ENCODE peak calls at places on chromosomes 6 and 20, in seven cellular contexts. One of them, this sample, is unnamed.

GRCh38 chr6:2812695-2813094 is 29.0 kb downstream of the SERPINB1 start:
- DNase-seq in fibroblast of pulmonary artery: no peak
- DNase-seq in GM13976: no peak
- DNase-seq in CD8-positive, alpha-beta T cell: no peak
- DNase-seq in fibroblast of lung: no peak
- DNase-seq in H9: no peak
- DNase-seq in HFFc6: no peak
- DNase-seq in this sample: no peak

GRCh38 chr6:16533210-16533609 is 228.1 kb downstream of the ATXN1 start:
- DNase-seq in fibroblast of pulmonary artery: no peak
- DNase-seq in GM13976: no peak
- DNase-seq in CD8-positive, alpha-beta T cell: no peak
- DNase-seq in fibroblast of lung: no peak
- DNase-seq in H9: no peak
- DNase-seq in HFFc6: no peak
- DNase-seq in this sample: no peak

GRCh38 chr6:112881027-112881426 is 533.9 kb downstream of the RFPL4B start:
- DNase-seq in fibroblast of pulmonary artery: peak
- DNase-seq in GM13976: no peak
- DNase-seq in CD8-positive, alpha-beta T cell: no peak
- DNase-seq in fibroblast of lung: peak
- DNase-seq in H9: no peak
- DNase-seq in HFFc6: peak
- DNase-seq in this sample: no peak

GRCh38 chr6:21281366-21281765 is 312.2 kb upstream of the SOX4 start:
- DNase-seq in fibroblast of pulmonary artery: no peak
- DNase-seq in GM13976: no peak
- DNase-seq in CD8-positive, alpha-beta T cell: no peak
- DNase-seq in fibroblast of lung: peak
- DNase-seq in H9: no peak
- DNase-seq in HFFc6: no peak
- DNase-seq in this sample: no peak

GRCh38 chr6:37919417-37920157 is 100.1 kb downstream of the ZFAND3 start:
- DNase-seq in fibroblast of pulmonary artery: peak
- DNase-seq in GM13976: no peak
- DNase-seq in CD8-positive, alpha-beta T cell: no peak
- DNase-seq in fibroblast of lung: peak
- DNase-seq in H9: no peak
- DNase-seq in HFFc6: peak
- DNase-seq in this sample: no peak

GRCh38 chr6:20266851-20267608 is 54.8 kb upstream of the MBOAT1 start:
- DNase-seq in fibroblast of pulmonary artery: no peak
- DNase-seq in GM13976: no peak
- DNase-seq in CD8-positive, alpha-beta T cell: no peak
- DNase-seq in fibroblast of lung: peak
- DNase-seq in H9: no peak
- DNase-seq in HFFc6: no peak
- DNase-seq in this sample: peak

GRCh38 chr20:53875452-53875851 is 194.9 kb downstream of the BCAS1 start:
- DNase-seq in fibroblast of pulmonary artery: no peak
- DNase-seq in GM13976: no peak
- DNase-seq in CD8-positive, alpha-beta T cell: no peak
- DNase-seq in fibroblast of lung: no peak
- DNase-seq in H9: no peak
- DNase-seq in HFFc6: no peak
- DNase-seq in this sample: no peak

GRCh38 chr6:70310063-70310694 is 7.3 kb upstream of the COL9A1 start:
- DNase-seq in fibroblast of pulmonary artery: peak
- DNase-seq in GM13976: peak
- DNase-seq in CD8-positive, alpha-beta T cell: no peak
- DNase-seq in fibroblast of lung: peak
- DNase-seq in H9: no peak
- DNase-seq in HFFc6: peak
- DNase-seq in this sample: peak

GRCh38 chr6:135267085-135267484 is 86.0 kb downstream of the MYB start:
- DNase-seq in fibroblast of pulmonary artery: no peak
- DNase-seq in GM13976: no peak
- DNase-seq in CD8-positive, alpha-beta T cell: no peak
- DNase-seq in fibroblast of lung: no peak
- DNase-seq in H9: no peak
- DNase-seq in HFFc6: no peak
- DNase-seq in this sample: no peak

GRCh38 chr6:73782911-73783310 is 86.9 kb downstream of the CD109 start:
- DNase-seq in fibroblast of pulmonary artery: no peak
- DNase-seq in GM13976: no peak
- DNase-seq in CD8-positive, alpha-beta T cell: no peak
- DNase-seq in fibroblast of lung: no peak
- DNase-seq in H9: no peak
- DNase-seq in HFFc6: no peak
- DNase-seq in this sample: no peak

GRCh38 chr6:38259736-38260135 is 380.0 kb downstream of the BTBD9 start:
- DNase-seq in fibroblast of pulmonary artery: peak
- DNase-seq in GM13976: no peak
- DNase-seq in CD8-positive, alpha-beta T cell: no peak
- DNase-seq in fibroblast of lung: peak
- DNase-seq in H9: no peak
- DNase-seq in HFFc6: peak
- DNase-seq in this sample: peak

GRCh38 chr6:41637179-41638001 is 878 bp upstream of the MDFI start:
- DNase-seq in fibroblast of pulmonary artery: no peak
- DNase-seq in GM13976: no peak
- DNase-seq in CD8-positive, alpha-beta T cell: no peak
- DNase-seq in fibroblast of lung: no peak
- DNase-seq in H9: peak
- DNase-seq in HFFc6: no peak
- DNase-seq in this sample: peak

GRCh38 chr6:108862479-108863191 is 14.4 kb downstream of the ARMC2 start:
- DNase-seq in fibroblast of pulmonary artery: no peak
- DNase-seq in GM13976: no peak
- DNase-seq in CD8-positive, alpha-beta T cell: no peak
- DNase-seq in fibroblast of lung: no peak
- DNase-seq in H9: no peak
- DNase-seq in HFFc6: no peak
- DNase-seq in this sample: no peak

GRCh38 chr6:131134220-131134831 is 941 bp upstream of the AKAP7 start:
- DNase-seq in fibroblast of pulmonary artery: no peak
- DNase-seq in GM13976: no peak
- DNase-seq in CD8-positive, alpha-beta T cell: no peak
- DNase-seq in fibroblast of lung: no peak
- DNase-seq in H9: no peak
- DNase-seq in HFFc6: no peak
- DNase-seq in this sample: no peak

GRCh38 chr6:131132360-131132759 is 2.9 kb upstream of the AKAP7 start:
- DNase-seq in fibroblast of pulmonary artery: no peak
- DNase-seq in GM13976: no peak
- DNase-seq in CD8-positive, alpha-beta T cell: no peak
- DNase-seq in fibroblast of lung: no peak
- DNase-seq in H9: no peak
- DNase-seq in HFFc6: no peak
- DNase-seq in this sample: no peak

GRCh38 chr6:131136021-131136847 is 967 bp downstream of the AKAP7 start:
- DNase-seq in fibroblast of pulmonary artery: peak
- DNase-seq in GM13976: peak
- DNase-seq in CD8-positive, alpha-beta T cell: no peak
- DNase-seq in fibroblast of lung: peak
- DNase-seq in H9: no peak
- DNase-seq in HFFc6: peak
- DNase-seq in this sample: peak

GRCh38 chr6:131134950-131135243 is 370 bp upstream of the AKAP7 start:
- DNase-seq in fibroblast of pulmonary artery: no peak
- DNase-seq in GM13976: no peak
- DNase-seq in CD8-positive, alpha-beta T cell: no peak
- DNase-seq in fibroblast of lung: no peak
- DNase-seq in H9: no peak
- DNase-seq in HFFc6: no peak
- DNase-seq in this sample: no peak

DNA sequence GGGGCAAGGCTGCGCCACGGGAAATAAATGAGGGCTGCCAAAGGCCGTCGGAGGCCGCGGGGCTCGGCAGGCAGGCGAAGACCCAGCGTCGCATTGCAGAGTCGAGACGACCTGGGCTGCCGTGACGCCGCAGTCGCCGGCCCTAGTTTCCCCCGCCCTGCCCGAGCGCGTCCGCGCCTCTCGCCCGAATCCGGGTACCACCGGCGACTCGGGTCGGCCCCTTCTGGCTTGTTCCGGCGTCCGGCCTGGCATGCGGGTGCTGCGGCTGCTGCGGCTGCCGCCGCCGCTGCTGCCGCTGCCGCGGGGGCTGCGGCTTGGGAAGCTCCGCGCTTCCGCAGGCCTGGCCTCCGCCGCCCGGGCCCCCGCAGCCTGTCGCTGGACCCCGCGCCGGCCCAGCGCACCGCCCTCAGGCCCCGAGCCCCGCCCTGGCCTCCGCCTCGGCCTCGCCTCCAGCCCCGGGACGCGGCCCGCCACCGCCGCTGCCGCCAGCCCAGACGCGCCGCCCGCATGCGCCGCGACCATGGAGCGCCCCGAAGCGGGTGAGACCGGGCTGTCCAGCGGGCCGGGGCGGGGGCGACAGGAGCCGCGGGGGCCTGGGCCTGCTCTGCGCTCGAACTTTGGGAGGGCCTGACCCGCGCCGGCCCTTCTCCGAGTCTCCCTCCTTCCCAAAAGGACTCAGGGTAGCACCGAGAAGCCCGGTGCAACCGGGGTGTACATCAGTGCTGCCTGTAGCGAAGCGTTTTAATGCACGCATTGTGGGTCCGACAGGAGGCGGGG is at the start of gene AKAP7:
- DNase-seq in fibroblast of pulmonary artery: peak
- DNase-seq in GM13976: peak
- DNase-seq in CD8-positive, alpha-beta T cell: peak
- DNase-seq in fibroblast of lung: peak
- DNase-seq in H9: peak
- DNase-seq in HFFc6: peak
- DNase-seq in this sample: peak
- TF ChIP-seq CTCF in fibroblast of pulmonary artery: no peak
- TF ChIP-seq CTCF in GM13976: no peak
- TF ChIP-seq CTCF in CD8-positive, alpha-beta T cell: no peak
- TF ChIP-seq CTCF in fibroblast of lung: no peak
- TF ChIP-seq CTCF in H9: no peak
- TF ChIP-seq CTCF in HFFc6: no peak
- TF ChIP-seq CTCF in this sample: no peak

GRCh38 chr20:40257763-40258162 is 431.3 kb downstream of the MAFB start:
- DNase-seq in fibroblast of pulmonary artery: no peak
- DNase-seq in GM13976: no peak
- DNase-seq in CD8-positive, alpha-beta T cell: no peak
- DNase-seq in fibroblast of lung: no peak
- DNase-seq in H9: no peak
- DNase-seq in HFFc6: no peak
- DNase-seq in this sample: no peak

GRCh38 chr20:40254023-40254772 is 434.8 kb downstream of the MAFB start:
- DNase-seq in fibroblast of pulmonary artery: peak
- DNase-seq in GM13976: no peak
- DNase-seq in CD8-positive, alpha-beta T cell: no peak
- DNase-seq in fibroblast of lung: no peak
- DNase-seq in H9: no peak
- DNase-seq in HFFc6: no peak
- DNase-seq in this sample: no peak

GRCh38 chr20:40258931-40259330 is 430.1 kb downstream of the MAFB start:
- DNase-seq in fibroblast of pulmonary artery: no peak
- DNase-seq in GM13976: no peak
- DNase-seq in CD8-positive, alpha-beta T cell: no peak
- DNase-seq in fibroblast of lung: no peak
- DNase-seq in H9: no peak
- DNase-seq in HFFc6: no peak
- DNase-seq in this sample: no peak

GRCh38 chr20:40251284-40251932 is 437.6 kb downstream of the MAFB start:
- DNase-seq in fibroblast of pulmonary artery: peak
- DNase-seq in GM13976: peak
- DNase-seq in CD8-positive, alpha-beta T cell: no peak
- DNase-seq in fibroblast of lung: no peak
- DNase-seq in H9: peak
- DNase-seq in HFFc6: no peak
- DNase-seq in this sample: peak

DNA sequence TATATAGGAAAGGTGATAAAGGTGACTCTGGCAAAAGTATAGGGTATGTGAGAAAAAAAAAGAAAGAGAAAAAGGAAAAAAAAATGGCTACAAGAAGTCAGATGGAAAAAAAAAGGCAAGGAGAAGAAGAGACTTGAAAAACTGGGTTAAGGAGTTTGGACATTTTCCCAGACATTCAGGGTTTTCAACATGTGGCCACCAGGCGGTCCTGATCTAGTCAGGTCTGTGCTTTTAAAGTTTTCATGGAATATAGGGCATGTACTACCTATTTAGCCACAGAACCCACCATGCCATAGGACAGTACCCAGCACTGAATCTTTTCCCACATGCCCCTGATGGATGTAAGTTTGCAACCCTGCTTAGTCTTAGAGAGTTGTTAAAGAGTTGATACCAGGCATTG is 433.7 kb downstream of the MAFB start:
- DNase-seq in fibroblast of pulmonary artery: no peak
- DNase-seq in GM13976: no peak
- DNase-seq in CD8-positive, alpha-beta T cell: no peak
- DNase-seq in fibroblast of lung: no peak
- DNase-seq in H9: no peak
- DNase-seq in HFFc6: no peak
- DNase-seq in this sample: peak
- TF ChIP-seq CTCF in fibroblast of pulmonary artery: no peak
- TF ChIP-seq CTCF in GM13976: no peak
- TF ChIP-seq CTCF in CD8-positive, alpha-beta T cell: no peak
- TF ChIP-seq CTCF in fibroblast of lung: peak
- TF ChIP-seq CTCF in H9: peak
- TF ChIP-seq CTCF in HFFc6: peak
- TF ChIP-seq CTCF in this sample: peak

DNA sequence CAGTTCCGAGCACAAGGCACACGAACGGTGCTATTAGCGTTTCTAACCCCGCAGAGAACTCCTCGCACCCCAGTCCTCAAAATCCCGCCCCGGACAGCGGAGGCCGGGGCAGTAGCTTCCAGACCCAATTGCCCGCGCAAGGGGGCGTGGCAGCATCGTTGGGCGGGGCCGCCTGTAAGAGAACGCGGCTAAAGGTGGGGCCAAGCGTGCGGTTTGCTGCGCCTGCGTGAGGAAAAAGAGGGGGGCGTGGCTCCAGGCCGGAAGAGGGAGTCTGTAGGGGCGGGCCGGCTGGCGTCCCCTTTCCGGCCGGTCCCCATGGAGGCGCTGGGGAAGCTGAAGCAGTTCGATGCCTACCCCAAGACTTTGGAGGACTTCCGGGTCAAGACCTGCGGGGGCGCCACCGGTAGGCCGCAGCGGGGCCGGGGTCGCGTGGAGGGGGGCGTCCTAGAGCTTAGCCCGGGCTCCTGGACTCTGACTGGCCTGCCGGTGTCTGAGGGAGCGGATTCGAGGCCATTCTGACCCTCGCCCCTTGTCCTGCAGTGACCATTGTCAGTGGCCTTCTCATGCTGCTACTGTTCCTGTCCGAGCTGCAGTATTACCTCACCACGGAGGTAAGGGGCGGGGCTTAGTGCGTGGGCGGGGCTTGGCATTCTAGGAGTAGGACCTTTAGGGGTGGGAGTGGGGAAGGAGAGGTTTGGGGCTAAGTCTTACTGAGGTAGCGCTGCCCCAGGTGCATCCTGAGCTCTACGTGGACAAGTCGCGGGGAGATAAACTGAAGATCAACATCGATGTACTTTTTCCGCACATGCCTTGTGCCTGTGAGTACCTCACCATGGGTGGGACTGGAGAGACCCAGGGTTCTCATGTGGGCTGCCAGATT is at the start of gene ERGIC3:
- DNase-seq in fibroblast of pulmonary artery: peak
- DNase-seq in GM13976: peak
- DNase-seq in CD8-positive, alpha-beta T cell: peak
- DNase-seq in fibroblast of lung: peak
- DNase-seq in H9: peak
- DNase-seq in HFFc6: peak
- DNase-seq in this sample: peak
- TF ChIP-seq CTCF in fibroblast of pulmonary artery: no peak
- TF ChIP-seq CTCF in GM13976: no peak
- TF ChIP-seq CTCF in CD8-positive, alpha-beta T cell: no peak
- TF ChIP-seq CTCF in fibroblast of lung: no peak
- TF ChIP-seq CTCF in H9: peak
- TF ChIP-seq CTCF in HFFc6: peak
- TF ChIP-seq CTCF in this sample: no peak

GRCh38 chr20:2747676-2748235 is 52.7 kb downstream of the CPXM1 start:
- DNase-seq in fibroblast of pulmonary artery: no peak
- DNase-seq in GM13976: no peak
- DNase-seq in CD8-positive, alpha-beta T cell: no peak
- DNase-seq in fibroblast of lung: no peak
- DNase-seq in H9: no peak
- DNase-seq in HFFc6: no peak
- DNase-seq in this sample: no peak
- TF ChIP-seq CTCF in fibroblast of pulmonary artery: no peak
- TF ChIP-seq CTCF in GM13976: no peak
- TF ChIP-seq CTCF in CD8-positive, alpha-beta T cell: no peak
- TF ChIP-seq CTCF in fibroblast of lung: no peak
- TF ChIP-seq CTCF in H9: no peak
- TF ChIP-seq CTCF in HFFc6: no peak
- TF ChIP-seq CTCF in this sample: no peak

This sample was measured in MCF 10A.